ENCODE peak calls at places on chromosome 5, in nine cellular contexts. V is H1, Z is mammary epithelial cell, L is cardiac muscle cell, P is transverse colon, F is esophagus squamous epithelium, J is right lobe of liver, A is neural progenitor cell, H is body of pancreas. E is an unnamed sample.

GRCh38 chr5:78295035-78295961 is 800 bp upstream of the AP3B1 start:
- DNase-seq in V (peak), Z (peak), L (peak), P (peak), F (no peak), J (peak), A (peak), H (peak), E (peak)

GRCh38 chr5:72244862-72245371 is 75.1 kb downstream of the MRPS27 start:
- DNase-seq in V (no peak), Z (no peak), L (peak), P (no peak), F (no peak), J (no peak), A (peak), H (peak), E (peak)

GRCh38 chr5:55231476-55232193 is 1.8 kb downstream of the CCNO start:
- DNase-seq in V (peak), Z (no peak), L (peak), P (peak), F (no peak), J (no peak), A (peak), H (peak), E (no peak)

GRCh38 chr5:41686767-41687166 is 176.4 kb upstream of the PLCXD3 start:
- DNase-seq in V (no peak), Z (no peak), L (no peak), P (no peak), F (no peak), J (no peak), A (no peak), H (no peak), E (no peak)

GRCh38 chr5:79774855-79775237 is 85.2 kb downstream of the CMYA5 start:
- DNase-seq in V (no peak), Z (no peak), L (no peak), P (no peak), F (no peak), J (no peak), A (no peak), H (no peak), E (no peak)

GRCh38 chr5:5011151-5011550 is 129.0 kb upstream of the ADAMTS16 start:
- DNase-seq in V (no peak), Z (no peak), L (no peak), P (no peak), F (no peak), J (no peak), A (no peak), H (no peak), E (no peak)

GRCh38 chr5:174327896-174328295 is 282.4 kb downstream of the NSG2 start:
- DNase-seq in V (no peak), Z (no peak), L (no peak), P (no peak), F (no peak), J (no peak), A (no peak), H (no peak), E (no peak)

GRCh38 chr5:73728493-73729273 is 102.7 kb downstream of the ARHGEF28 start:
- DNase-seq in V (no peak), Z (no peak), L (no peak), P (no peak), F (no peak), J (no peak), A (no peak), H (peak), E (no peak)

GRCh38 chr5:146586752-146587151 is 70.8 kb upstream of the GPR151 start:
- DNase-seq in V (no peak), Z (no peak), L (no peak), P (no peak), F (no peak), J (no peak), A (no peak), H (no peak), E (no peak)

GRCh38 chr5:68548959-68549676 is 333.6 kb downstream of the PIK3R1 start:
- DNase-seq in V (no peak), Z (peak), L (no peak), P (no peak), F (no peak), J (no peak), A (no peak), H (no peak), E (peak)

GRCh38 chr5:89560724-89561123 is 677.7 kb upstream of the MEF2C start:
- DNase-seq in V (no peak), Z (no peak), L (no peak), P (no peak), F (no peak), J (no peak), A (no peak), H (no peak), E (no peak)

GRCh38 chr5:108216890-108217289 is 165.0 kb downstream of the FBXL17 start:
- DNase-seq in V (no peak), Z (peak), L (no peak), P (no peak), F (no peak), J (no peak), A (no peak), H (no peak), E (no peak)

GRCh38 chr5:51378778-51379652 is 4.2 kb upstream of the ISL1 start:
- DNase-seq in V (no peak), Z (no peak), L (peak), P (no peak), F (no peak), J (no peak), A (peak), H (peak), E (no peak)

GRCh38 chr5:634191-634590 is 22.1 kb downstream of the CEP72 start:
- DNase-seq in V (peak), Z (no peak), L (no peak), P (no peak), F (no peak), J (no peak), A (no peak), H (no peak), E (no peak)

GRCh38 chr5:74390306-74390637 is 250.3 kb downstream of the ENC1 start:
- DNase-seq in V (no peak), Z (no peak), L (no peak), P (no peak), F (no peak), J (no peak), A (no peak), H (no peak), E (no peak)

GRCh38 chr5:111932207-111932606 is 175.2 kb upstream of the NREP start:
- DNase-seq in V (no peak), Z (no peak), L (no peak), P (no peak), F (no peak), J (no peak), A (no peak), H (no peak), E (no peak)

GRCh38 chr5:23446436-23446835 is 61.0 kb upstream of the PRDM9 start:
- DNase-seq in V (no peak), Z (no peak), L (no peak), P (no peak), F (no peak), J (no peak), A (no peak), H (no peak), E (no peak)

GRCh38 chr5:1743061-1743768 is 56.4 kb downstream of the MRPL36 start:
- DNase-seq in V (peak), Z (no peak), L (no peak), P (no peak), F (no peak), J (no peak), A (no peak), H (no peak), E (peak)

GRCh38 chr5:33588654-33589372 is 148.0 kb downstream of the TARS1 start:
- DNase-seq in V (peak), Z (no peak), L (peak), P (peak), F (no peak), J (no peak), A (peak), H (peak), E (no peak)

GRCh38 chr5:177484902-177485549 is 11.6 kb upstream of the DBN1 start:
- DNase-seq in V (no peak), Z (no peak), L (no peak), P (no peak), F (no peak), J (no peak), A (no peak), H (no peak), E (no peak)

GRCh38 chr5:131389096-131389868 is 125.4 kb downstream of the CDC42SE2 start:
- DNase-seq in V (no peak), Z (no peak), L (no peak), P (no peak), F (no peak), J (no peak), A (no peak), H (no peak), E (no peak)

GRCh38 chr5:111439473-111440075 is 72.8 kb downstream of the STARD4 start:
- DNase-seq in V (no peak), Z (peak), L (no peak), P (no peak), F (no peak), J (no peak), A (no peak), H (no peak), E (no peak)

GRCh38 chr5:111201705-111202104 is 22.5 kb upstream of the CAMK4 start:
- DNase-seq in V (no peak), Z (no peak), L (no peak), P (no peak), F (no peak), J (no peak), A (no peak), H (no peak), E (no peak)

GRCh38 chr5:39340486-39340885 is 23.8 kb downstream of the C9 start:
- DNase-seq in V (no peak), Z (no peak), L (no peak), P (no peak), F (no peak), J (no peak), A (no peak), H (no peak), E (no peak)

GRCh38 chr5:40569549-40570270 is 110.0 kb upstream of the PTGER4 start:
- DNase-seq in V (no peak), Z (no peak), L (no peak), P (no peak), F (no peak), J (no peak), A (no peak), H (no peak), E (no peak)
- H3K27ac ChIP-seq in V (no peak), Z (no peak), L (no peak), P (peak), F (no peak), J (no peak), A (no peak), H (no peak), E (no peak)

GRCh38 chr5:141351591-141351990 is 1.7 kb downstream of the PCDHGB1 start:
- DNase-seq in V (no peak), Z (no peak), L (no peak), P (no peak), F (no peak), J (no peak), A (no peak), H (no peak), E (no peak)

GRCh38 chr5:141356133-141356532 is 1.3 kb downstream of the PCDHGA4 start:
- DNase-seq in V (no peak), Z (no peak), L (no peak), P (no peak), F (no peak), J (no peak), A (no peak), H (no peak), E (no peak)

GRCh38 chr5:141356950-141357349 is 2.1 kb downstream of the PCDHGA4 start:
- DNase-seq in V (no peak), Z (no peak), L (no peak), P (no peak), F (no peak), J (no peak), A (no peak), H (no peak), E (no peak)

GRCh38 chr5:141354900-141355469 is at the start of gene PCDHGA4:
- DNase-seq in V (no peak), Z (no peak), L (no peak), P (no peak), F (no peak), J (no peak), A (no peak), H (no peak), E (no peak)

DNA sequence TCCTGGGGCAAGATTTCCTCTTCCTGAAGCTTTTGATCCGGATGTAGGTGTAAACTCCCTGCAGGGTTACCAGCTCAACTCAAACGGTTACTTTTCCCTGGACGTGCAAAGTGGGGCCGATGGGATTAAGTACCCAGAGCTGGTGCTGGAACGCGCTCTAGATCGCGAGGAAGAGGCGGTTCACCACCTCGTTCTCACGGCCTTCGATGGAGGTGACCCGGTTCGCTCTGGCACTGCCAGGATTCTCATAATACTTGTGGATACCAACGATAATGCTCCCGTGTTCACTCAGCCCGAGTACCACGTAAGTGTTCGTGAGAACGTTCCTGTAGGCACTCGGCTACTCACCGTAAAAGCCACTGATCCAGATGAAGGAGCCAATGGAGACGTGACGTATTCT is 820 bp downstream of the PCDHGA4 start:
- DNase-seq in V (no peak), Z (no peak), L (no peak), P (no peak), F (no peak), J (no peak), A (no peak), H (no peak), E (no peak)
- H3K4me3 ChIP-seq in V (no peak), Z (no peak), L (no peak), P (no peak), F (peak), J (no peak), A (no peak), H (no peak), E (no peak)

DNA sequence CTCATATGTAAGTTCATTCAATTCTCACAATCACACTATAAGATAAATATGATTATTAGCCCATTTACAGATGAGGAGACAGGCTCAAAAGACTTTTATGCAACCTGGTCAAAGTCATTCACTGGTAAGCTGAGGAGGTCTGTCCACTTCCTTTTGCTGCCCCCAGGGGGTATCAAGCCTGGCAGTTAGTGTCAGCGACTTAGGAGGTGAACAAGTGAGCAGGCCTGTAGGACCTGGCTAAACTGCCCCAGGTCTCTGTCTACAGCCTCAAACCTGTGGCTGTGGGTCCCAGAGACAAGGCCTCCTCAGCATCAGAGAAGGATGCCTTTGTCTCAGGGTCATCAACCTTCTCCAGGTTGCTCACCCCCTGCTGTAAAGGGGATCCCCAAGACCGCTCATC is 10.4 kb downstream of the TGFBI start:
- DNase-seq in V (no peak), Z (no peak), L (no peak), P (no peak), F (no peak), J (no peak), A (no peak), H (no peak), E (no peak)
- TF ChIP-seq CTCF in V (no peak), Z (no peak), L (no peak), P (no peak), F (no peak), J (no peak), A (no peak), H (no peak), E (no peak)

GRCh38 chr5:59709833-59710232 is 183.7 kb downstream of the PDE4D start:
- DNase-seq in V (no peak), Z (peak), L (no peak), P (peak), F (no peak), J (no peak), A (peak), H (peak), E (peak)
- H3K27ac ChIP-seq in V (no peak), Z (no peak), L (no peak), P (peak), F (no peak), J (no peak), A (peak), H (no peak), E (no peak)

DNA sequence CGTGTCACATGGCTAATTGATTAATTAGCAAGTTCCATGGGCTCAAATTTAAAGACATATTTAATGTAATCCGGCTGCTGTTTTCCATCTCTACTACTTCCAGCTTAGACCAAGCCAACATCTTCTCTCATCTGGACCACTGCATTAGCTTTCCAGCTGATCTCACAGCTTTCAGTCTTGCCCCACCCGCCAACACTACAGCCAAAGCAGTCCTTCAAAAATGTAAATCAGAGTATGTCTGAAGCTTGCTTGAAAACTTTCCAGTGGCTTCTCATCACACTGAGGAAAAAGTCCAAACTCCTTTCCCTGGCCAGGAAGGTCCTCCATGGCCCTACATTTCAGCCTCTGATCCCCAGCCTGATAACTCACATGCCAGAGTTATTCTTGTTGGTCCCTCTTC is 38.4 kb downstream of the TTC1 start:
- DNase-seq in V (no peak), Z (no peak), L (no peak), P (no peak), F (no peak), J (no peak), A (no peak), H (no peak), E (no peak)
- H3K4me3 ChIP-seq in V (no peak), Z (no peak), L (no peak), P (no peak), F (no peak), J (no peak), A (no peak), H (no peak), E (no peak)

DNA sequence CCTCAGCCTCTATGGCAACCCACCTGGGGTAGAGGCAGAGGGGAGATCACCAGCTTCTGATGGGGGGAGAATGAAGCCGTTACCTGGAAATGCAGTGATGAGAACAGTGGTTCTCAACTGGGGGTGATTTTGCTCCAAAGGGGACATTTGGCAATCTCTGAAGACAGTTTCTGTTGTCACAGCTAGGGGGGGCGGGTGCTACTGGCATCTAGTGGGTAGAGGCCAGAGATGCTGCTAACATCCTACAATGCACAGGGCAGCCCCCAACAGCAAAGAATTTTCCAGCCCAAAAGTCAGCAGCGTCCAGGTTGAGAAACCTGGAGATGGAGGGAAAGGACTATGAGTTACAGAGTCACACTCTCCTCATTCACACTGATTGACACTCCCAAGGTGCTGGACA is 84.5 kb downstream of the FGF1 start:
- DNase-seq in V (peak), Z (no peak), L (no peak), P (no peak), F (no peak), J (no peak), A (peak), H (no peak), E (no peak)
- TF ChIP-seq CTCF in V (peak), Z (peak), L (no peak), P (no peak), F (no peak), J (no peak), A (peak), H (no peak), E (no peak)